ENCODE peak calls at places on chromosomes 3 and 15, in five cellular contexts. T is left ventricle myocardium inferior; E is HCT116; Z is CD8-positive, alpha-beta T cell; W is natural killer cell. A is an unnamed sample.

GRCh38 chr3:122679467-122680291 is 960 bp upstream of the PARP14 start:
- DNase-seq in T (no peak), E (no peak), Z (no peak), W (no peak), A (no peak)

GRCh38 chr3:71033681-71034220 is 549.8 kb downstream of the FOXP1 start:
- DNase-seq in T (no peak), E (no peak), Z (no peak), W (no peak), A (no peak)

GRCh38 chr3:176514297-176514696 is 683.0 kb downstream of the TBL1XR1 start:
- DNase-seq in T (no peak), E (peak), Z (no peak), W (no peak), A (no peak)

GRCh38 chr15:92811514-92811913 is 88.6 kb upstream of the CHD2 start:
- DNase-seq in T (no peak), E (no peak), Z (no peak), W (no peak), A (no peak)

GRCh38 chr3:105853801-105854432 is 14.9 kb downstream of the CBLB start:
- DNase-seq in T (no peak), E (no peak), Z (no peak), W (no peak), A (no peak)

GRCh38 chr3:55074861-55075260 is 147.0 kb upstream of the LRTM1 start:
- DNase-seq in T (no peak), E (no peak), Z (no peak), W (no peak), A (no peak)

GRCh38 chr3:133384331-133385027 is 15.4 kb upstream of the BFSP2 start:
- DNase-seq in T (peak), E (peak), Z (no peak), W (no peak), A (peak)

GRCh38 chr3:63872135-63872924 is 8.7 kb downstream of the ATXN7 start:
- DNase-seq in T (no peak), E (peak), Z (no peak), W (no peak), A (no peak)

GRCh38 chr3:125512135-125512920 is 7.7 kb downstream of the SNX4 start:
- DNase-seq in T (no peak), E (peak), Z (no peak), W (no peak), A (no peak)

GRCh38 chr3:59064276-59064675 is 14.5 kb upstream of the CFAP20DC start:
- DNase-seq in T (no peak), E (peak), Z (no peak), W (no peak), A (no peak)

GRCh38 chr3:9255976-9256375 is 6.5 kb upstream of the SRGAP3 start:
- DNase-seq in T (no peak), E (no peak), Z (no peak), W (no peak), A (no peak)

GRCh38 chr3:48301814-48302194 is 31.7 kb downstream of the SPINK8 start:
- DNase-seq in T (no peak), E (peak), Z (no peak), W (no peak), A (no peak)

GRCh38 chr3:2595486-2595885 is 496.8 kb downstream of the CNTN4 start:
- DNase-seq in T (no peak), E (no peak), Z (no peak), W (no peak), A (no peak)

GRCh38 chr3:115523467-115523866 is 99.8 kb upstream of the GAP43 start:
- DNase-seq in T (no peak), E (no peak), Z (no peak), W (no peak), A (no peak)

GRCh38 chr3:42490243-42490642 is 12.2 kb upstream of the VIPR1 start:
- DNase-seq in T (peak), E (peak), Z (no peak), W (no peak), A (peak)

GRCh38 chr3:13288732-13289718 is 131.1 kb downstream of the NUP210 start:
- DNase-seq in T (no peak), E (no peak), Z (no peak), W (no peak), A (no peak)

GRCh38 chr15:69801132-69801531 is 296.6 kb downstream of the TLE3 start:
- DNase-seq in T (no peak), E (no peak), Z (no peak), W (no peak), A (no peak)

GRCh38 chr3:120498947-120499346 is 48.2 kb upstream of the FSTL1 start:
- DNase-seq in T (no peak), E (no peak), Z (no peak), W (no peak), A (no peak)

GRCh38 chr15:81023483-81024264 is 23.0 kb downstream of the TLNRD1 start:
- DNase-seq in T (peak), E (no peak), Z (no peak), W (no peak), A (no peak)

GRCh38 chr3:186413615-186414415 is 51.8 kb upstream of the DGKG start:
- DNase-seq in T (peak), E (no peak), Z (no peak), W (no peak), A (no peak)

GRCh38 chr15:40369474-40369869 is 11.5 kb downstream of the DISP2 start:
- DNase-seq in T (no peak), E (no peak), Z (no peak), W (no peak), A (no peak)

GRCh38 chr3:130895690-130896089 is 1.8 kb downstream of the ATP2C1 start:
- DNase-seq in T (no peak), E (no peak), Z (no peak), W (no peak), A (no peak)

GRCh38 chr15:32844118-32844711 is 126.4 kb downstream of the GREM1 start:
- DNase-seq in T (no peak), E (peak), Z (no peak), W (no peak), A (no peak)

GRCh38 chr15:79292011-79292410 is 9.5 kb downstream of the ANKRD34C start:
- DNase-seq in T (no peak), E (no peak), Z (no peak), W (no peak), A (no peak)

GRCh38 chr15:79290642-79291275 is 8.2 kb downstream of the ANKRD34C start:
- DNase-seq in T (no peak), E (no peak), Z (no peak), W (no peak), A (no peak)

GRCh38 chr15:79294075-79294474 is 11.6 kb downstream of the ANKRD34C start:
- DNase-seq in T (no peak), E (no peak), Z (no peak), W (no peak), A (no peak)

GRCh38 chr15:79299836-79300235 is 11.1 kb upstream of the TMED3 start:
- DNase-seq in T (no peak), E (no peak), Z (no peak), W (no peak), A (no peak)

GRCh38 chr15:79296583-79296982 is 14.1 kb downstream of the ANKRD34C start:
- DNase-seq in T (no peak), E (peak), Z (no peak), W (no peak), A (no peak)
- TF ChIP-seq CTCF in T (no peak), E (peak), Z (no peak), W (no peak), A (peak)

DNA sequence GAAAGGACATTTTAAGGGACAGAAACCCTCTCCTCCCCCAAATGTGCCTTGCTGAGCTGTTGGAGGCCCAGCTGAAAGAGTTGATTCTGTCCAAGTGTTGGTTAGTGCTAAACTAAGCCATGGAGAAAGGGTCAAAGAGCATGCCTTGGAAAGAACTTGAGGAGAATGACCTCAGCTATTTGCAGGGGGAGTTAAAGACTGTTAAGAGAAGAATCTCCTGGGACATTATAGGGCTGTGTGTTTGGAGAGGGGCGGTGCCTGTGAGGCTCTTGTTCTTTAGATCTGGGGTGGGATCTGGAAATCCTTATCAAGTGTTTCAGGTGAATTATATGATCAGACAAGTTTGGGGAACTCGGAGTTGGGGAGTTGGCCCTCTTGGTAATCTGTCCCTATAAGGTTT is 13.0 kb downstream of the FNDC3B start:
- DNase-seq in T (no peak), E (no peak), Z (no peak), W (no peak), A (no peak)
- TF ChIP-seq CTCF in T (no peak), E (no peak), Z (no peak), W (no peak), A (no peak)

GRCh38 chr3:11060500-11061251 is 68.1 kb downstream of the SLC6A1 start:
- DNase-seq in T (peak), E (peak), Z (peak), W (peak), A (peak)
- TF ChIP-seq CTCF in T (peak), E (peak), Z (peak), W (peak), A (peak)

GRCh38 chr3:152205097-152205593 is 63.6 kb upstream of the MBNL1 start:
- DNase-seq in T (no peak), E (no peak), Z (no peak), W (no peak), A (no peak)

GRCh38 chr3:152209060-152209459 is 59.7 kb upstream of the MBNL1 start:
- DNase-seq in T (no peak), E (no peak), Z (no peak), W (no peak), A (no peak)

GRCh38 chr3:152204218-152204617 is 64.5 kb upstream of the MBNL1 start:
- DNase-seq in T (no peak), E (no peak), Z (no peak), W (no peak), A (no peak)

GRCh38 chr3:152203677-152204076 is 65.1 kb upstream of the MBNL1 start:
- DNase-seq in T (no peak), E (no peak), Z (no peak), W (no peak), A (no peak)

GRCh38 chr3:152206243-152206642 is 62.5 kb upstream of the MBNL1 start:
- DNase-seq in T (no peak), E (no peak), Z (no peak), W (no peak), A (no peak)
- TF ChIP-seq CTCF in T (no peak), E (no peak), Z (no peak), W (no peak), A (no peak)

A was measured in type B pancreatic cell.